ENCODE peak calls at places on chromosomes 7 and 10, in nine cellular contexts. E is vagina, C is endothelial cell of umbilical vein, V is neural progenitor cell, G is tibial artery, L is lower lobe of right lung, O is fibroblast of mammary gland, Z is SK-N-SH, X is adipocyte. U is an unnamed sample.

GRCh38 chr7:158125721-158126120 is 461.9 kb downstream of the PTPRN2 start:
- DNase-seq in E (no peak), C (no peak), V (no peak), G (no peak), L (no peak), O (no peak), Z (no peak), X (no peak), U (no peak)

GRCh38 chr7:97024209-97025129 is at the start of gene DLX5:
- DNase-seq in E (peak; percentile 87), C (no peak), V (peak; percentile 90), G (peak; percentile 61), L (no peak), O (peak; percentile 41), Z (peak; percentile 84), X (peak; percentile 86), U (no peak)

GRCh38 chr7:41244246-41244645 is 458.6 kb downstream of the INHBA start:
- DNase-seq in E (no peak), C (no peak), V (peak; percentile 36), G (no peak), L (no peak), O (no peak), Z (no peak), X (no peak), U (no peak)

GRCh38 chr7:26141077-26141476 is 10.9 kb upstream of the NFE2L3 start:
- DNase-seq in E (no peak), C (no peak), V (no peak), G (no peak), L (no peak), O (no peak), Z (no peak), X (no peak), U (no peak)

GRCh38 chr10:6986927-6987326 is 406.9 kb upstream of the PRKCQ start:
- DNase-seq in E (no peak), C (no peak), V (no peak), G (no peak), L (no peak), O (no peak), Z (no peak), X (no peak), U (no peak)

GRCh38 chr7:39644170-39644569 is 20.8 kb downstream of the RALA start:
- DNase-seq in E (no peak), C (no peak), V (no peak), G (no peak), L (no peak), O (peak; percentile 65), Z (no peak), X (peak; percentile 28), U (no peak)

GRCh38 chr10:79390551-79391229 is 43.4 kb downstream of the PPIF start:
- DNase-seq in E (peak; percentile 82), C (no peak), V (no peak), G (peak; percentile 19), L (peak; percentile 47), O (no peak), Z (peak; percentile 32), X (no peak), U (no peak)

GRCh38 chr7:78496226-78496625 is 697.7 kb downstream of the PHTF2 start:
- DNase-seq in E (no peak), C (no peak), V (peak; percentile 73), G (no peak), L (no peak), O (no peak), Z (no peak), X (no peak), U (no peak)

GRCh38 chr10:132836832-132837540 is 51.0 kb upstream of the NKX6-2 start:
- DNase-seq in E (no peak), C (peak; percentile 18), V (peak; percentile 80), G (no peak), L (no peak), O (peak; percentile 23), Z (peak; percentile 94), X (peak; percentile 70), U (peak; percentile 33)

GRCh38 chr7:1693991-1694524 is 24.0 kb downstream of the ELFN1 start:
- DNase-seq in E (no peak), C (no peak), V (peak; percentile 96), G (no peak), L (peak; percentile 38), O (peak; percentile 45), Z (peak; percentile 80), X (peak; percentile 28), U (no peak)

DNA sequence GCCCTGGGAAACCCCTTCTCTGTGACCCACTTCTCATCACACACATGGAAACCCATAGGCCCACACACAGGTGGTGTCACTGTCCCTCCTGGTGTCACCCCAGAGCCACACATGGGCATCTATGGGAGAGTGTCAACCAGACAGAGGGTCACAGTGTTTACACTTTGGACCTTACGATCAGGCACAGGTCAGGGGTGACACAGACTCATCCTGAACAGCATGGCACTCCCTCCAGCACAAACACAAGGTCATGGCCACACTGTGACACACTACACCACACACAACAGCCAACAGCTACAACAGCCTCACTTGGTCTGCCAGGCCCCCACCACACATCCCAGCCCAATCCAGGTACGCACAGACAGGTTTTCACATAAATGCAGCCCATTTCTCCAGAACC is 6.2 kb downstream of the TLX1 start:
- DNase-seq in E (no peak), C (no peak), V (no peak), G (no peak), L (no peak), O (no peak), Z (no peak), X (no peak), U (no peak)
- H3K4me3 ChIP-seq in E (no peak overlapping the region), C (no peak overlapping the region), V (no peak overlapping the region), G (no peak overlapping the region), L (no peak overlapping the region), O (no peak overlapping the region), Z (no peak overlapping the region), X (no peak overlapping the region), U (no peak overlapping the region)

GRCh38 chr10:124214610-124215009 is 121.2 kb upstream of the CHST15 start:
- DNase-seq in E (no peak), C (no peak), V (no peak), G (no peak), L (no peak), O (no peak), Z (no peak), X (no peak), U (no peak)

GRCh38 chr10:124219655-124220054 is 126.3 kb upstream of the CHST15 start:
- DNase-seq in E (no peak), C (no peak), V (no peak), G (no peak), L (no peak), O (no peak), Z (no peak), X (no peak), U (no peak)

GRCh38 chr10:124217906-124218769 is 124.7 kb upstream of the CHST15 start:
- DNase-seq in E (no peak), C (no peak), V (peak; percentile 43), G (no peak), L (no peak), O (no peak), Z (no peak), X (peak; percentile 26), U (no peak)

GRCh38 chr10:124213881-124214523 is 120.6 kb upstream of the CHST15 start:
- DNase-seq in E (no peak), C (no peak), V (no peak), G (no peak), L (no peak), O (no peak), Z (no peak), X (no peak), U (no peak)

DNA sequence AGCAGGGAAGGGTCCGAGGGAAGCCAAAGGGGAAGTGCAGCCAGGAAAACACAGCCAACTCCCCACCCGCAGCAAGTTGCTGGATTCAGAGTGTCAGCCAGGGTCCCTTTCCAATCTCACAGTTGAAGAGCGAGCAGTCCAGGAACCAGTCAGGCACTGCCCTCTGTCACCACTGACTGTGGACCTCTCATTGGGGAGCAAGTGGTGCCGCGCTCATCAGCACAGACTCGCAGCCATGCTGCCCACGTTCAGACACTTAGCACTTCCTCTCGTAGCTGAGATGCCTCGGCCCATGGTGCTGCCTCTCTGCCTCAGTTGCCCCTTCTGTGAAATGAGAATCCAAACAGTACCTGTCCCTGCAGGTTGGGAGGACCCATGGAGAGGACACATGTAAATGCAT is 123.6 kb upstream of the CHST15 start:
- DNase-seq in E (no peak), C (no peak), V (no peak), G (no peak), L (no peak), O (no peak), Z (no peak), X (no peak), U (no peak)
- H3K4me3 ChIP-seq in E (no peak overlapping the region), C (no peak overlapping the region), V (no peak overlapping the region), G (no peak overlapping the region), L (no peak overlapping the region), O (no peak overlapping the region), Z (no peak overlapping the region), X (no peak overlapping the region), U (no peak overlapping the region)

GRCh38 chr10:60086862-60087261 is 180.5 kb upstream of the CCDC6 start:
- DNase-seq in E (no peak), C (no peak), V (no peak), G (no peak), L (no peak), O (no peak), Z (no peak), X (no peak), U (no peak)
- H3K4me3 ChIP-seq in E (no peak overlapping the region), C (no peak overlapping the region), V (no peak overlapping the region), G (no peak overlapping the region), L (no peak overlapping the region), O (no peak overlapping the region), Z (no peak overlapping the region), X (no peak overlapping the region), U (no peak overlapping the region)

GRCh38 chr7:83469076-83469475 is 179.9 kb downstream of the SEMA3E start:
- DNase-seq in E (no peak), C (peak; percentile 19), V (no peak), G (no peak), L (no peak), O (peak; percentile 67), Z (no peak), X (peak; percentile 24), U (no peak)

GRCh38 chr7:83469491-83469890 is 179.4 kb downstream of the SEMA3E start:
- DNase-seq in E (no peak), C (no peak), V (no peak), G (no peak), L (no peak), O (peak; percentile 13), Z (no peak), X (no peak), U (no peak)

GRCh38 chr7:83467493-83467892 is 181.4 kb downstream of the SEMA3E start:
- DNase-seq in E (no peak), C (no peak), V (no peak), G (no peak), L (no peak), O (no peak), Z (no peak), X (no peak), U (no peak)

GRCh38 chr7:83466956-83467355 is 182.0 kb downstream of the SEMA3E start:
- DNase-seq in E (no peak), C (no peak), V (no peak), G (no peak), L (no peak), O (no peak), Z (no peak), X (no peak), U (no peak)

DNA sequence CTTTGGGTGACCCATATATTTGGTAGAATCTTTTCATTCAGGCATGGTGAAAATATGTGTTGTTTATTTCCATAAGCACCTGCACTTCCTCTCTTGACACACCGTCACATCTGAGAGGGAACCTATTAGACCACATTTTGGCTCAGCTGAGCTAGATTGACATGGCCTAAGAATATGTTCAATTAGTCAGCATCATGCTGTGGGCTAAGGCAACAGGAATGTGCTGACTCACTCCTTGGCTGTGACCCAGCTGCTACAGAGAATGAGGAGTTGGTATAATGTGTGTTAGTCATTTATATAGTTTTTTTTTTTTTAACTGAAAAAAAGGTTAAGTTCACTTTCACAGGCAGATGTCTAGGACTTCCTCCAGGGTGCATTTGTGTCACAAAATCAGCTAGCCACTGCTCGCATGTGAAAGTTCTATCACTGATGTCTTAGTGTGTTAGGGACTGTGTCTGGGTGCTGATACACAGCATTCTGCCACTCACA is 180.6 kb downstream of the SEMA3E start:
- DNase-seq in E (no peak), C (peak; percentile 99), V (peak; percentile 75), G (peak; percentile 71), L (peak; percentile 59), O (peak; percentile 99), Z (peak; percentile 19), X (peak; percentile 95), U (no peak)
- H3K4me3 ChIP-seq in E (no peak overlapping the region), C (no peak overlapping the region), V (no peak overlapping the region), G (no peak overlapping the region), L (no peak overlapping the region), O (peak overlapping the region; percentile 16), Z (no peak overlapping the region), X (peak overlapping the region; percentile 63), U (no peak overlapping the region)